ENCODE peak calls at places on chromosomes 4 and X, in five cellular contexts. G is activated B cell treated with CpG ODN at 0.5 μM for 24 hours; V is neural progenitor cell; S is activated CD4-positive, alpha-beta T cell treated with anti-CD3 and anti-CD28 coated beads, Interleukin-2, amount 50 U/mL, for 1 hour; Z is HTR-8/SVneo. W is an unnamed sample.

GRCh38 chr4:119748853-119749252 is 120.2 kb upstream of the PDE5A start:
- DNase-seq in S (no peak), V (no peak), G (no peak), Z (no peak), W (no peak)

GRCh38 chrX:20056704-20057103 is 60.0 kb downstream of the MAP7D2 start:
- DNase-seq in Z (no peak), S (no peak), G (no peak), V (peak), W (no peak)

GRCh38 chrX:86047174-86047991 is at the start of gene CHM:
- DNase-seq in Z (peak), S (peak), V (peak), G (peak), W (peak)

GRCh38 chrX:38965883-38966282 is 164.6 kb downstream of the MID1IP1 start:
- DNase-seq in V (peak), G (no peak), Z (no peak), S (no peak), W (no peak)

GRCh38 chr4:87122252-87122651 is 98.2 kb downstream of the KLHL8 start:
- DNase-seq in S (no peak), V (no peak), Z (no peak), G (no peak), W (no peak)

GRCh38 chr4:15020502-15021286 is 18.4 kb downstream of the CPEB2 start:
- DNase-seq in G (no peak), S (no peak), V (no peak), Z (no peak), W (no peak)

GRCh38 chrX:38109042-38109904 is 102.9 kb downstream of the SYTL5 start:
- DNase-seq in G (no peak), S (no peak), Z (no peak), V (no peak), W (no peak)

GRCh38 chr4:110678517-110678916 is 55.6 kb upstream of the PITX2 start:
- DNase-seq in S (no peak), V (no peak), G (no peak), Z (no peak), W (no peak)

GRCh38 chr4:93451954-93452353 is 376.6 kb upstream of the ATOH1 start:
- DNase-seq in Z (no peak), V (no peak), S (no peak), G (no peak), W (no peak)

GRCh38 chr4:38869511-38869910 is 1.9 kb downstream of the FAM114A1 start:
- DNase-seq in G (no peak), S (no peak), V (no peak), Z (no peak), W (no peak)

GRCh38 chr4:127528302-127528701 is 104.5 kb upstream of the INTU start:
- DNase-seq in Z (no peak), V (no peak), S (no peak), G (no peak), W (no peak)

GRCh38 chr4:139857977-139858376 is 192.4 kb downstream of the MGST2 start:
- DNase-seq in Z (no peak), S (no peak), V (no peak), G (no peak), W (no peak)

GRCh38 chr4:128191115-128191897 is 96.3 kb downstream of the PGRMC2 start:
- DNase-seq in S (peak), V (peak), G (peak), Z (peak), W (peak)

GRCh38 chr4:6999172-7000086 is 43.7 kb upstream of the TADA2B start:
- DNase-seq in S (peak), G (no peak), V (no peak), Z (no peak), W (peak)

GRCh38 chrX:55119712-55120111 is 30.9 kb downstream of the PAGE2 start:
- DNase-seq in V (no peak), G (no peak), S (no peak), Z (no peak), W (peak)

GRCh38 chrX:15675490-15675921 is 10.9 kb upstream of the CLTRN start:
- DNase-seq in Z (peak), G (peak), V (peak), S (peak), W (no peak)